ENCODE peak calls at places on chromosomes 2 and 18, in ten cellular contexts. S is A549; T is transverse colon; X is sigmoid colon; D is effector memory CD4-positive, alpha-beta T cell; E is neural progenitor cell; H is left ventricle myocardium inferior; K is adrenal gland; B is fibroblast of lung; C is heart right ventricle. V is an unnamed sample. For H3K9me3 and H3K4me1, the result is how much of the 10 kb centered on the place peaks cover.

GRCh38 chr2:120825370-120826259 is 89.9 kb downstream of the GLI2 start:
- DNase-seq in D (no peak), S (no peak), H (peak), T (peak), X (peak), K (peak), E (no peak), B (peak), C (peak), V (peak)

GRCh38 chr2:106990307-106990706 is 104.3 kb upstream of the ST6GAL2 start:
- DNase-seq in H (no peak), C (no peak), K (no peak), B (peak), X (no peak), E (no peak), T (no peak), S (no peak), D (no peak), V (peak)

GRCh38 chr2:226030369-226031077 is 631.0 kb downstream of the NYAP2 start:
- DNase-seq in S (no peak), E (peak), B (no peak), H (no peak), C (no peak), X (no peak), D (no peak), T (no peak), K (no peak), V (peak)

GRCh38 chr2:187475499-187476248 is 27.6 kb upstream of the CALCRL start:
- DNase-seq in T (no peak), C (no peak), S (no peak), X (no peak), K (peak), D (no peak), E (no peak), H (no peak), B (peak), V (no peak)

GRCh38 chr2:207881902-207882301 is 112.2 kb upstream of the FZD5 start:
- DNase-seq in B (peak), H (no peak), D (no peak), T (no peak), X (no peak), C (no peak), S (no peak), K (no peak), E (no peak), V (no peak)

GRCh38 chr2:130901061-130901460 is 64.3 kb downstream of the ARHGEF4 start:
- DNase-seq in K (no peak), H (no peak), X (no peak), C (no peak), T (no peak), E (no peak), S (no peak), B (no peak), D (no peak), V (no peak)

GRCh38 chr2:138708682-138709241 is 71.4 kb downstream of the NXPH2 start:
- DNase-seq in X (no peak), D (no peak), H (no peak), T (no peak), C (no peak), B (peak), E (no peak), K (peak), S (no peak), V (peak)

GRCh38 chr2:135701442-135701841 is 40.2 kb upstream of the UBXN4 start:
- DNase-seq in C (no peak), K (peak), E (no peak), D (no peak), H (no peak), X (no peak), B (peak), T (no peak), S (no peak), V (no peak)

DNA sequence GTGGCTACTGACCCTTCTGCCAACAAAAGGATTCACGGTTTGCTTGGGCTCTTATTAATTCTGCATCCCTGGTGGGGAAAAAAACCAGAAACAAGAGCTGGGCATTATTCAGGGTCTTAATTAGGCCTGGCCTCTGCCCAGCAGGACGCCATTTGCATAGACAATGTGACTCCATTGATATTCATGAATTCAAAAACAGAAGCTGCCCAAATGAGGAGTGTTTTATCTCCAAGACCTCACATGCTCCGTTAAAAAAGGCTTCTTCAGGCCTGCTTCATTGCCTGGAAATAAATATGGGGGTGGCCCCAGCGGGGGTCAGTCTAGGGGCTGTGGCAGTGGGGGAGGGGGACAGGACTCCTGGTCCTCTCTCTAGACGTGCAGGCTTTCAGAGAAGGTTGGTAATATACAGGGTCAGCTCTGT is 116.7 kb downstream of the ALPK2 start:
- DNase-seq in X (no peak), B (no peak), K (no peak), D (no peak), C (no peak), T (no peak), S (no peak), E (peak), H (no peak), V (no peak)
- H3K9me3 ChIP-seq in X (under half), B (under half), K (under half), D (under half), C (under half), T (under half), S (under half), E (under half), H (under half), V (under half)

DNA sequence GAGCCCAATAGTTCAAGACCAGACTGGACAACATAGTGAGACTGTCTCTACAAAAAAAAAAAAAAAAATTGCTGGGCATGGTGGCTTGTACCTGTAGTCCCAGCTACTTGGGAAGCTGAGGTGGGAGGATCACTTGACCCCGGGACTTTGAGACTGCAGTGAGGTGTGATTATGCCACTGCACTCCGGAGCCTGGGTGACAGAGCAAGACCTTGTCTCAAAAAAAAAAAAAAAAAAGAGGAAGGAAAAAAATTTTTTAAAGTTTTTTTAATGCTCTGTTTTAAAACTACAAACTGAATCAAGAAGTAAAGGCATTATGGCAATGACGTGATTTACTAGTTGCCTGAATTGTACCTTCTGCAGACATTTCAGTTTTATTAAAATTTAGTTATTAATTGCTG is 54.5 kb upstream of the ZDBF2 start:
- DNase-seq in D (no peak), C (no peak), E (no peak), X (no peak), B (no peak), H (no peak), T (no peak), S (no peak), K (no peak), V (no peak)
- H3K4me1 ChIP-seq in D (under half), C (under half), E (under half), X (under half), B (under half), H (under half), T (under half), S (under half), K (under half), V (under half)

GRCh38 chr2:13474538-13474937 is 757.8 kb downstream of the TRIB2 start:
- DNase-seq in H (no peak), K (no peak), E (no peak), T (no peak), S (no peak), C (no peak), B (no peak), D (no peak), X (no peak), V (no peak)
- H3K9me3 ChIP-seq in H (under half), K (under half), E (under half), T (under half), S (under half), C (under half), B (under half), D (under half), X (under half), V (under half)

DNA sequence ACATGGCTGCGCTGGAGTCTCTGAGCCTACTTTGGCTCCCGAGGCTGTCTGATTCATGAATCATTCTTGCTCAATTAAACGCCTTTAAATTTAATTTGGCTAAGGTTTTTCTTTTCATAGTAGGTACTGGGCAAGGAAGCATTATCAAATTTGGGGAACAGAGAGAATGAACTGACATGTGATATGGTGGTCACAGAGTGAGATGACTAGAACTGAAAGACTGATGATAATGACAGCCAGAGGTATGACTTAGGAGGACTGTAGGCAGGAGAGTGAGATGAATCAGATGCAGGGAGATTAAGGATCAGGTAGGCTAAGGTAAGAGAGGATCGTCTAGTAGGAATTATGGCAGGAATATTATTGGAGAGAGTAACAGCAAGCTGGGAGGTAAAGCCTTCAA is 40.9 kb upstream of the ST8SIA3 start:
- DNase-seq in T (no peak), D (no peak), E (no peak), S (no peak), K (no peak), X (no peak), H (no peak), C (no peak), B (no peak), V (no peak)
- H3K4me1 ChIP-seq in T (under half), D (under half), E (under half), S (under half), K (under half), X (under half), H (under half), C (under half), B (under half), V (under half)

GRCh38 chr2:95276888-95277245 is 2.6 kb downstream of the PROM2 start:
- DNase-seq in C (no peak), X (peak), H (no peak), D (no peak), T (no peak), B (no peak), S (no peak), E (no peak), K (no peak), V (no peak)

GRCh38 chr2:95278637-95279225 is 4.5 kb downstream of the PROM2 start:
- DNase-seq in T (no peak), H (peak), D (no peak), S (no peak), K (no peak), E (no peak), X (peak), C (no peak), B (no peak), V (no peak)

GRCh38 chr2:95279435-95280035 is 5.3 kb downstream of the PROM2 start:
- DNase-seq in D (no peak), K (no peak), B (no peak), X (no peak), H (no peak), S (no peak), T (no peak), C (no peak), E (no peak), V (no peak)

GRCh38 chr2:95277246-95277906 is 3.1 kb downstream of the PROM2 start:
- DNase-seq in S (no peak), H (peak), B (no peak), T (peak), C (no peak), D (no peak), K (no peak), X (peak), E (no peak), V (no peak)

DNA sequence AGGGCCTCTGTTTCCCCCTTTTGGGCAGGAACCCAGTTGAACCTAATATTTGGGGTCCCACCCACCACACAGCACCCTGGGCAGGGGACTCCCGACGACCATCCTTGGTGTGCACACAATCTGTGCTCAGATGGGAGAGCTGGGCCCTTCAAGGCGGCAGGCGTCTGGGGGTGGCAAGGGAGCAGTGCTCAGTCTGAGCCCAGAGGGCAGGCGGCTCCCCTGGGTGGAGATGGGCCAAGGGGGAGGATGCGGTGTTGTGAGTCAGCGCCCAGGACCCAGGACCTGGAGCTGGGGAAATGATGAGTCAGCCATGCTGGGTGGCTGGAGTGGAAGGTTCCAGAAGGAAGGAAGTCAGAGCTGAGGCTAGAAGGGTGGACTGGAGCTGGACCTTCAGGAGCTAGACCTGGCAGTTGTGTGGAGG is 3.8 kb downstream of the PROM2 start:
- DNase-seq in H (peak), X (peak), K (no peak), E (no peak), T (no peak), D (no peak), S (no peak), B (peak), C (no peak), V (no peak)
- H3K9me3 ChIP-seq in H (under half), X (under half), K (under half), E (under half), T (under half), D (under half), S (under half), B (under half), C (under half), V (under half)

DNA sequence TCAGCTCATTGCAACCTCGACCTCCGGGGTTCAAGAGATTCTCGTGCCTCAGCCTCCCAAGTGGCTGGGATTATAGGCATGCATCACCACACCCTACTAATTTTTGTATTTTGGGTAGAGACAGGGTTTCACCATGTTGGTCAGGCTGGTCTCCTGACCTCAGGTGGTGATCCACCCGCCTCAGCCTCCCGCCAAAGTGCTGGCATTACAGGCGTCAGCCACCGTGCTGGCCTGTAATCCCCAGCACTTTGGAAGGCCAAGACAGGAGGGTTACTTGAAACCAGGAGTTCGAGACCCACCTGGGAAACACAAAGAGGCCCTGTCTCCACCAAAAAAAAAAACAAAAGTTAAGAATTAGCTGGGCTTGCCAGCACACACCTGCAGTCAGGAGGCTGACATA is 18.5 kb downstream of the USP34 start:
- DNase-seq in S (no peak), D (no peak), X (no peak), B (no peak), K (no peak), H (no peak), E (no peak), T (no peak), C (no peak), V (no peak)
- H3K4me1 ChIP-seq in S (under half), D (under half), X (under half), B (under half), K (under half), H (under half), E (under half), T (under half), C (under half), V (under half)

GRCh38 chr2:123811846-123812245 is 213.2 kb upstream of the CNTNAP5 start:
- DNase-seq in H (no peak), K (no peak), E (no peak), S (no peak), T (no peak), X (no peak), C (no peak), B (no peak), D (no peak), V (no peak)

GRCh38 chr2:123808243-123808642 is 216.8 kb upstream of the CNTNAP5 start:
- DNase-seq in D (no peak), T (no peak), E (peak), C (no peak), B (no peak), K (no peak), X (no peak), S (no peak), H (no peak), V (no peak)
- H3K9me3 ChIP-seq in D (under half), T (under half), E (under half), C (half or more), B (under half), K (under half), X (under half), S (under half), H (half or more), V (under half)

GRCh38 chr2:88469202-88470114 is 17.0 kb upstream of the FOXI3 start:
- DNase-seq in E (no peak), C (no peak), D (no peak), K (no peak), B (no peak), T (no peak), S (no peak), H (no peak), X (no peak), V (no peak)

GRCh38 chr2:88471083-88471942 is 18.8 kb upstream of the FOXI3 start:
- DNase-seq in T (no peak), H (no peak), S (no peak), D (no peak), C (no peak), X (no peak), E (peak), K (no peak), B (no peak), V (no peak)

GRCh38 chr2:88472811-88473210 is 20.3 kb upstream of the FOXI3 start:
- DNase-seq in C (no peak), E (no peak), K (no peak), D (no peak), S (no peak), T (no peak), H (no peak), B (no peak), X (no peak), V (no peak)
- H3K4me1 ChIP-seq in C (under half), E (under half), K (under half), D (under half), S (under half), T (under half), H (under half), B (under half), X (under half), V (under half)

V was measured in SJCRH30.